ENCODE peak calls at places on chromosomes 4 and X, in six cellular contexts. X is colonic mucosa, E is thoracic aorta, L is cardiac muscle cell, G is GM23248, Z is tibial nerve. T is an unnamed sample.

GRCh38 chr4:140150636-140150885 is 3.4 kb downstream of the MAML3 start:
- DNase-seq in X (peak; percentile 91), E (no peak), L (no peak), G (no peak), Z (peak; percentile 75), T (peak; percentile 82)

GRCh38 chr4:111689731-111690130 is 455.5 kb upstream of the FAM241A start:
- DNase-seq in X (no peak), E (no peak), L (no peak), G (peak; percentile 60), Z (no peak), T (no peak)

GRCh38 chrX:100647739-100648138 is 3.7 kb downstream of the SRPX2 start:
- DNase-seq in X (no peak), E (no peak), L (peak; percentile 32), G (peak; percentile 20), Z (no peak), T (no peak)

GRCh38 chr4:1226167-1226514 is 22.8 kb downstream of the CTBP1 start:
- DNase-seq in X (no peak), E (no peak), L (no peak), G (no peak), Z (no peak), T (no peak)

GRCh38 chrX:1925053-1925481 is 310.2 kb downstream of the ASMT start:
- DNase-seq in X (no peak), E (no peak), L (no peak), G (no peak), Z (no peak), T (no peak)

GRCh38 chr4:106062452-106062875 is 167.2 kb downstream of the NPNT start:
- DNase-seq in X (no peak), E (no peak), L (peak; percentile 82), G (peak; percentile 41), Z (no peak), T (no peak)

GRCh38 chr4:46715468-46715867 is 193.6 kb downstream of the COX7B2 start:
- DNase-seq in X (no peak), E (no peak), L (no peak), G (no peak), Z (no peak), T (no peak)

GRCh38 chr4:40704073-40704472 is 45.7 kb upstream of the NSUN7 start:
- DNase-seq in X (no peak), E (no peak), L (no peak), G (no peak), Z (no peak), T (no peak)

GRCh38 chr4:144905286-144905685 is 192.7 kb downstream of the ANAPC10 start:
- DNase-seq in X (no peak), E (no peak), L (peak; percentile 9), G (no peak), Z (no peak), T (no peak)

GRCh38 chr4:38371391-38371851 is 292.6 kb upstream of the KLF3 start:
- DNase-seq in X (no peak), E (no peak), L (peak; percentile 68), G (peak; percentile 79), Z (no peak), T (no peak)

GRCh38 chrX:47584714-47585113 is 2.5 kb downstream of the TIMP1 start:
- DNase-seq in X (no peak), E (no peak), L (no peak), G (no peak), Z (no peak), T (no peak)

GRCh38 chrX:138710866-138711331 is 618 bp downstream of the FGF13 start:
- DNase-seq in X (no peak), E (no peak), L (no peak), G (peak; percentile 39), Z (no peak), T (no peak)

GRCh38 chr4:3257691-3258482 is 8.9 kb downstream of the MSANTD1 start:
- DNase-seq in X (peak; percentile 16), E (no peak), L (no peak), G (peak; percentile 82), Z (peak; percentile 4), T (peak; percentile 21)

GRCh38 chr4:76640252-76640925 is 205.4 kb downstream of the SHROOM3 start:
- DNase-seq in X (no peak), E (no peak), L (no peak), G (no peak), Z (no peak), T (peak; percentile 75)

GRCh38 chr4:98745372-98745771 is 87.0 kb upstream of the TSPAN5 start:
- DNase-seq in X (peak; percentile 42), E (no peak), L (peak; percentile 68), G (peak; percentile 67), Z (no peak), T (no peak)

GRCh38 chr4:185192059-185192458 is 11.7 kb downstream of the CFAP97 start:
- DNase-seq in X (no peak), E (no peak), L (no peak), G (no peak), Z (no peak), T (no peak)

GRCh38 chr4:26217961-26218676 is 102.7 kb upstream of the RBPJ start:
- DNase-seq in X (no peak), E (no peak), L (no peak), G (peak; percentile 78), Z (peak; percentile 15), T (no peak)

GRCh38 chrX:152915541-152916241 is 17.8 kb downstream of the ZNF185 start:
- DNase-seq in X (no peak), E (no peak), L (peak; percentile 32), G (peak; percentile 65), Z (no peak), T (no peak)

GRCh38 chr4:55004831-55005230 is 120.6 kb downstream of the KDR start:
- DNase-seq in X (no peak), E (no peak), L (peak; percentile 79), G (no peak), Z (no peak), T (no peak)

GRCh38 chr4:20126906-20127305 is 124.8 kb upstream of the SLIT2 start:
- DNase-seq in X (no peak), E (no peak), L (no peak), G (peak; percentile 92), Z (no peak), T (no peak)

GRCh38 chr4:38202223-38202622 is 242.0 kb downstream of the PTTG2 start:
- DNase-seq in X (peak; percentile 72), E (no peak), L (no peak), G (no peak), Z (no peak), T (no peak)

GRCh38 chr4:2009651-2010233 is 968 bp upstream of the NELFA start:
- DNase-seq in X (peak; percentile 73), E (no peak), L (peak; percentile 69), G (peak; percentile 86), Z (no peak), T (peak; percentile 76)

GRCh38 chr4:52841707-52842456 is 20.2 kb upstream of the RASL11B start:
- DNase-seq in X (no peak), E (no peak), L (peak; percentile 71), G (no peak), Z (no peak), T (peak; percentile 27)

GRCh38 chr4:52837716-52838558 is 24.2 kb upstream of the RASL11B start:
- DNase-seq in X (no peak), E (no peak), L (peak; percentile 43), G (peak; percentile 83), Z (no peak), T (no peak)

GRCh38 chr4:52840531-52841350 is 21.4 kb upstream of the RASL11B start:
- DNase-seq in X (no peak), E (no peak), L (no peak), G (no peak), Z (no peak), T (no peak)

GRCh38 chr4:52836653-52837052 is 25.5 kb upstream of the RASL11B start:
- DNase-seq in X (no peak), E (no peak), L (no peak), G (peak; percentile 70), Z (no peak), T (no peak)

DNA sequence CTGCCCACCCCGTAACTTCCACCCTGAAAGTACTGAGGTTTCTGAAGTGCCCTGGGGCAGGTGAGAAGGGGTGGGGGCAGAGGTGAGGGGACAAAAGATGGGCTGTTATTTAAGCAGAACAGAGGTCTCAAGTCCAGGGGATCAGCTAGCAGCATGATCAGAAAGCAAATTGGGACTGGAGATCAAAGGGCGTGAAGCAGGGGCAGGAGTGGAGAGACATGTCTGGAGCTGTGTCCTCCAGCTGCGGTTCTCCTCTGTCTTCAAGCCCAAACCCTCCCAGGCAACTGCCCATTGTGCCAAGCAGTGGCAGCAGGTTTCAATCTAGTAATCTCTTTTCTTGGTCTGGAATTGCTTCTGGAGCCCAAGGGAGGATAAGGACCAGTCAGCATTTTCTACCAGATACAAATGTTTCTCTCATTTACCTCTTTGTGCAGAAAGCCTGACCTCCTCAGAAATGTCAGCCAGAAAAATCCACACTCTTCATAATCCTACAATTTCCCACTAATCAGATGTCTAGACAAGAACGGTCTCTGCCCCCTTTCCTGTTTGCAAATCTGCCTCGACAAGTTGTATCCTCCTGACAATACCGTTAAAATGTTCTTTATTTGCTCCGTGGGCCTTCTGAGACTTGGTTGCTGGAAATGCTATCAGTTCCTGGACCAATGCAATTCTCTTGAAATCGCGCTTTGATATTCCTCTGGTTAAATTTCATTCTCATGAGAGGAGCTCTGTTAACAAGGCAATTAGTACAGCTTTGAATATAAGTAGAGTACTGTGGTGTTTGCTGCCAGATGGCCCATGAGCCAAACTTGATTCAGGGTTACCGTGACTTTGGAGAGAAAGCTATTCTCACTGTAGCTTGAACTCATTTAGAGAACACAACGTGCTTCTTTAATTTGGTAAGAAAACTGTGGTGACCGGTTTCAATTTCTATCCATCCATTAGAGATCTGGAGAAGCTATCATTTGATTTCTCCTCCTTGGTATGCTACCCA is 23.1 kb upstream of the RASL11B start:
- DNase-seq in X (no peak), E (no peak), L (no peak), G (no peak), Z (no peak), T (no peak)
- H3K4me1 ChIP-seq in X (no peaks in the 10 kb centered on the region), E (peaks cover 8% of the 10 kb centered on the region), L (peaks cover 18% of the 10 kb centered on the region), G (peaks cover 34% of the 10 kb centered on the region), Z (peaks cover 17% of the 10 kb centered on the region), T (peaks cover 31% of the 10 kb centered on the region)

GRCh38 chr4:83320548-83320947 is 14.1 kb downstream of the HPSE start:
- DNase-seq in X (peak; percentile 29), E (peak; percentile 11), L (peak; percentile 65), G (peak; percentile 85), Z (peak; percentile 23), T (peak; percentile 28)
- H3K4me1 ChIP-seq in X (no peaks in the 10 kb centered on the region), E (no peaks in the 10 kb centered on the region), L (no peaks in the 10 kb centered on the region), G (no peaks in the 10 kb centered on the region), Z (no peaks in the 10 kb centered on the region), T (peaks cover 3% of the 10 kb centered on the region)

DNA sequence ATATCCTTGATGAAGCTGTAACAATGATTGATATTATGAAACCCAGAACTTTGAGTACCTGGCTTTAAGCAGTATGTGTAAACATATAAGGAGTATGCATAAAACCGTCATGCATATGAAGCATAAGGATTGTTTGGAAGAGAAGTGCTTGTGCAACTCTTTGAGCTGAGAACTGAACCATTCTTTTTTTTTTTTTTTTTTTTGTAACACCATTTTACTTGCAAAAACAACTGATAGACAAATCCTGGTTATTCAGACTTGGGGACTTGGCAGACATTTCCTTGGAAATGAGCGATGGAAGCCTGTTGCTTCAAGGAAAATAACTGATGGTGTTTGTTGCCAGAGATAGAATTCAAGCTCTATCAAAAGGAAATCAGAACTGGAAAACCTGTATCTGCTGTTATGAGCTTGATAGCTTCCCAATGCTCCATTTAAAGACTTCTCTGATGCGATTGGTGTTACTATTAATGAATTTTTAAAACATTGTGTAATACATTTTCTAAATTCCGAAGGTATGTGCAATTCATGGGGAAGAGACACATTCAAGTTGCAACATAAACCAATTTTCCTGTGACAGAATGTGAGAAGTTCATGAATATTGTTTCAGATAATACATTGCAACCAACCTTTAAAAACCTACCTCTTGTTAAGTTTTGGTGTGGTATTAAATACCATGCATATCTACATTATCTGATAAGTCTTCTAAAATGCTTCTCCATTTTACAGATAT is 47.0 kb upstream of the FAT1 start:
- DNase-seq in X (no peak), E (no peak), L (peak; percentile 74), G (peak; percentile 81), Z (no peak), T (no peak)
- H3K4me1 ChIP-seq in X (peaks cover 4% of the 10 kb centered on the region), E (no peaks in the 10 kb centered on the region), L (no peaks in the 10 kb centered on the region), G (peaks cover 25% of the 10 kb centered on the region), Z (no peaks in the 10 kb centered on the region), T (no peaks in the 10 kb centered on the region)

GRCh38 chrX:3960952-3961351 is 247.5 kb upstream of the PRKX start:
- DNase-seq in X (no peak), E (no peak), L (no peak), G (no peak), Z (no peak), T (no peak)
- H3K4me1 ChIP-seq in X (no peaks in the 10 kb centered on the region), E (no peaks in the 10 kb centered on the region), L (peaks cover 5% of the 10 kb centered on the region), G (no peaks in the 10 kb centered on the region), Z (no peaks in the 10 kb centered on the region), T (peaks cover 13% of the 10 kb centered on the region)